ENCODE peak calls at places on chromosomes 3 and 15, in four cellular contexts. F, U, P and R are unnamed samples.

GRCh38 chr15:97875513-97876285 is 84.8 kb upstream of the ARRDC4 start:
- DNase-seq in U (peak; percentile 9), P (no peak), F (no peak), R (no peak)

GRCh38 chr3:100503450-100503849 is 11.0 kb downstream of the TMEM45A start:
- DNase-seq in P (no peak), U (no peak), F (no peak), R (no peak)

GRCh38 chr15:83656192-83656591 is 2.3 kb downstream of the ADAMTSL3 start:
- DNase-seq in P (no peak), F (no peak), U (no peak), R (no peak)

GRCh38 chr15:71291723-71292122 is 176.5 kb downstream of the THSD4 start:
- DNase-seq in F (no peak), U (no peak), P (no peak), R (no peak)

GRCh38 chr3:142846779-142847577 is 41.9 kb downstream of the PCOLCE2 start:
- DNase-seq in F (no peak), P (no peak), U (no peak), R (no peak)

GRCh38 chr15:62989366-62990055 is 53.0 kb upstream of the TPM1 start:
- DNase-seq in U (no peak), P (no peak), F (no peak), R (peak; percentile 82)

GRCh38 chr3:101803152-101803782 is 24.3 kb downstream of the NXPE3 start:
- DNase-seq in U (peak; percentile 34), F (peak; percentile 49), P (peak; percentile 47), R (no peak)

GRCh38 chr3:125351814-125352456 is 23.2 kb downstream of the ZNF148 start:
- DNase-seq in P (no peak), F (no peak), U (no peak), R (no peak)

GRCh38 chr3:117128133-117128532 is 418.6 kb downstream of the TUSC7 start:
- DNase-seq in U (no peak), F (no peak), P (no peak), R (no peak)

GRCh38 chr3:110343945-110344344 is 727.7 kb upstream of the NECTIN3 start:
- DNase-seq in P (no peak), F (no peak), U (no peak), R (no peak)

GRCh38 chr3:45968706-45969105 is 25.4 kb downstream of the CXCR6 start:
- DNase-seq in P (no peak), U (no peak), F (no peak), R (no peak)

GRCh38 chr3:66797916-66798560 is 200.1 kb upstream of the KBTBD8 start:
- DNase-seq in P (no peak), F (no peak), U (no peak), R (no peak)

GRCh38 chr15:42674472-42674871 is 62.5 kb downstream of the CDAN1 start:
- DNase-seq in P (no peak), U (no peak), F (no peak), R (no peak)

GRCh38 chr3:39548282-39548681 is 80.8 kb downstream of the MOBP start:
- DNase-seq in P (no peak), F (no peak), U (peak; percentile 1), R (no peak)

GRCh38 chr3:26753109-26753508 is 130.5 kb downstream of the LRRC3B start:
- DNase-seq in U (no peak), P (no peak), F (no peak), R (no peak)

GRCh38 chr3:11379824-11380281 is 107.7 kb downstream of the ATG7 start:
- DNase-seq in F (no peak), P (no peak), U (no peak), R (no peak)

GRCh38 chr3:85576801-85577200 is 618.0 kb downstream of the CADM2 start:
- DNase-seq in P (no peak), U (no peak), F (no peak), R (no peak)

GRCh38 chr3:100972293-100972692 is 20.9 kb downstream of the ABI3BP start:
- DNase-seq in U (no peak), P (no peak), F (no peak), R (no peak)

GRCh38 chr3:54863366-54863765 is 64.5 kb downstream of the LRTM1 start:
- DNase-seq in P (no peak), F (no peak), U (no peak), R (peak; percentile 65)

GRCh38 chr3:124986153-124987143 is 51.9 kb upstream of the MUC13 start:
- DNase-seq in U (no peak), F (peak; percentile 80), P (no peak), R (no peak)

GRCh38 chr3:4580346-4581019 is 87.3 kb downstream of the ITPR1 start:
- DNase-seq in F (no peak), P (no peak), U (no peak), R (no peak)

GRCh38 chr15:71634820-71635219 is 175.5 kb upstream of the NR2E3 start:
- DNase-seq in F (no peak), P (no peak), U (peak; percentile 93), R (peak; percentile 56)

GRCh38 chr3:171974986-171975837 is 64.2 kb upstream of the FNDC3B start:
- DNase-seq in P (no peak), U (no peak), F (no peak), R (no peak)

GRCh38 chr3:194867270-194867983 is 181.7 kb downstream of the FAM43A start:
- DNase-seq in U (no peak), P (no peak), F (no peak), R (no peak)

GRCh38 chr15:90790057-90790456 is 72.9 kb downstream of the BLM start:
- DNase-seq in U (no peak), F (no peak), P (no peak), R (no peak)

GRCh38 chr3:122533931-122534334 is 19.2 kb upstream of the KPNA1 start:
- DNase-seq in U (no peak), F (peak; percentile 61), P (peak; percentile 36), R (no peak)

GRCh38 chr3:9976736-9977709 is 9.6 kb downstream of the EMC3 start:
- DNase-seq in U (no peak), P (peak; percentile 10), F (peak; percentile 98), R (peak; percentile 94)

GRCh38 chr15:26864664-26865191 is 2.1 kb upstream of the GABRA5 start:
- DNase-seq in F (peak; percentile 4), P (no peak), U (no peak), R (peak; percentile 21)

GRCh38 chr3:61794961-61795360 is 233.6 kb downstream of the PTPRG start:
- DNase-seq in P (no peak), F (no peak), U (no peak), R (no peak)

GRCh38 chr15:43225201-43225949 is 4.6 kb upstream of the EPB42 start:
- DNase-seq in F (no peak), P (peak; percentile 30), U (no peak), R (no peak)

GRCh38 chr3:59133350-59133749 is 83.5 kb upstream of the CFAP20DC start:
- DNase-seq in U (no peak), F (peak; percentile 35), P (no peak), R (no peak)

GRCh38 chr3:65732060-65732933 is 306.4 kb downstream of the MAGI1 start:
- DNase-seq in F (peak; percentile 24), P (no peak), U (no peak), R (no peak)

GRCh38 chr3:24506966-24507775 is 12.5 kb upstream of the THRB start:
- DNase-seq in U (no peak), F (no peak), P (no peak), R (no peak)